ENCODE peak calls at places on chromosome 19, in seven cellular contexts. M, E, R, J, C, S and W are unnamed samples.
A peak's percentile ranks its signal among the peaks of the same experiment; 100 is the strongest.

GRCh38 chr19:54073829-54074228 is 7.3 kb downstream of the TARM1 start:
- DNase-seq in R (no peak), E (peak; percentile 3), C (no peak), M (no peak), S (no peak), J (no peak), W (no peak)

GRCh38 chr19:11125994-11126685 is 29.4 kb downstream of the SPC24 start:
- DNase-seq in M (peak; percentile 76), J (peak; percentile 46), R (peak; percentile 65), C (peak; percentile 89), E (peak; percentile 57), S (peak; percentile 86), W (peak; percentile 73)

GRCh38 chr19:50640368-50640767 is 687 bp upstream of the SYT3 start:
- DNase-seq in M (no peak), J (no peak), R (no peak), C (no peak), S (no peak), E (no peak), W (no peak)

GRCh38 chr19:43780706-43781525 is at the start of gene KCNN4:
- DNase-seq in C (no peak), R (peak; percentile 46), E (peak; percentile 78), J (peak; percentile 91), M (no peak), S (peak; percentile 58), W (no peak)

GRCh38 chr19:43582495-43582894 is 6.9 kb downstream of the PINLYP start:
- DNase-seq in M (no peak), S (no peak), J (no peak), R (no peak), C (no peak), E (no peak), W (no peak)

GRCh38 chr19:30393046-30393445 is 20.9 kb downstream of the ZNF536 start:
- DNase-seq in C (no peak), S (no peak), E (no peak), J (no peak), M (no peak), R (no peak), W (no peak)

GRCh38 chr19:55166530-55167268 is at the start of gene DNAAF3:
- DNase-seq in E (peak; percentile 99), S (peak; percentile 98), C (peak; percentile 69), J (peak; percentile 95), M (peak; percentile 94), R (peak; percentile 31), W (peak; percentile 98)

GRCh38 chr19:30450101-30450500 is 77.9 kb downstream of the ZNF536 start:
- DNase-seq in C (no peak), E (no peak), M (peak; percentile 74), J (peak; percentile 33), S (peak; percentile 49), R (no peak), W (no peak)

GRCh38 chr19:38395381-38396127 is 7.1 kb downstream of the SPRED3 start:
- DNase-seq in J (no peak), M (no peak), R (no peak), C (no peak), E (no peak), S (no peak), W (no peak)

GRCh38 chr19:52660981-52661380 is 22.8 kb upstream of the ZNF83 start:
- DNase-seq in J (peak; percentile 66), R (no peak), E (no peak), S (no peak), C (no peak), M (no peak), W (no peak)

GRCh38 chr19:44164673-44165512 is at the start of gene ZNF226:
- DNase-seq in E (peak; percentile 87), J (peak; percentile 100), R (peak; percentile 69), C (peak; percentile 86), S (peak; percentile 97), M (peak; percentile 95), W (peak; percentile 94)

GRCh38 chr19:42538841-42539709 is 10.8 kb upstream of the CEACAM1 start:
- DNase-seq in E (no peak), J (no peak), R (no peak), S (no peak), C (no peak), M (no peak), W (no peak)

GRCh38 chr19:45439569-45440258 is 16.0 kb upstream of the ERCC1 start:
- DNase-seq in S (peak; percentile 91), C (peak; percentile 73), E (peak; percentile 82), R (peak; percentile 82), M (peak; percentile 90), J (peak; percentile 74), W (peak; percentile 78)

GRCh38 chr19:39156230-39156890 is 30.8 kb downstream of the PAK4 start:
- DNase-seq in C (no peak), R (no peak), J (peak; percentile 55), S (no peak), E (peak; percentile 74), M (no peak), W (no peak)

GRCh38 chr19:32519023-32519422 is 62.0 kb upstream of the PDCD5 start:
- DNase-seq in R (no peak), E (no peak), M (no peak), J (no peak), S (no peak), C (no peak), W (no peak)

GRCh38 chr19:11624064-11624463 is 26.8 kb downstream of the ZNF627 start:
- DNase-seq in R (no peak), S (peak; percentile 15), E (no peak), J (peak; percentile 84), C (no peak), M (no peak), W (no peak)

GRCh38 chr19:40284501-40285352 is at the start of gene AKT2:
- DNase-seq in E (peak; percentile 95), S (peak; percentile 89), R (peak; percentile 71), J (peak; percentile 62), C (peak; percentile 18), M (peak; percentile 63), W (peak; percentile 83)

GRCh38 chr19:42846597-42846996 is 32.9 kb downstream of the PSG1 start:
- DNase-seq in M (no peak), J (peak; percentile 22), R (no peak), C (no peak), S (no peak), E (no peak), W (no peak)

GRCh38 chr19:36916991-36917390 is 859 bp downstream of the ZNF568 start:
- DNase-seq in M (no peak), R (no peak), E (no peak), S (no peak), J (peak; percentile 57), C (no peak), W (peak; percentile 18)

GRCh38 chr19:58516964-58517833 is 2.4 kb downstream of the ZBTB45 start:
- DNase-seq in R (no peak), E (no peak), J (no peak), C (no peak), S (no peak), M (no peak), W (no peak)

GRCh38 chr19:58518261-58519086 is 1.1 kb downstream of the ZBTB45 start:
- DNase-seq in J (no peak), E (no peak), R (no peak), C (no peak), M (no peak), S (no peak), W (no peak)

GRCh38 chr19:58520257-58520599 is 618 bp upstream of the ZBTB45 start:
- DNase-seq in C (no peak), S (no peak), E (no peak), M (no peak), R (no peak), J (no peak), W (no peak)

GRCh38 chr19:58519355-58520256 is at the start of gene ZBTB45:
- DNase-seq in J (peak; percentile 97), E (peak; percentile 92), C (peak; percentile 84), R (peak; percentile 79), M (peak; percentile 93), S (peak; percentile 96), W (peak; percentile 94)

GRCh38 chr19:58519087-58519354 is 589 bp downstream of the ZBTB45 start:
- DNase-seq in J (peak; percentile 72), E (peak; percentile 64), M (peak; percentile 68), R (no peak), C (peak; percentile 54), S (peak; percentile 90), W (peak; percentile 84)
- TF ChIP-seq CTCF in J (peak; percentile 68), E (peak; percentile 77), M (peak; percentile 57), R (no peak), C (no peak), S (peak; percentile 65), W (peak; percentile 61)

GRCh38 chr19:33747273-33747672 is 49.4 kb upstream of the KCTD15 start:
- DNase-seq in M (no peak), C (no peak), J (no peak), R (no peak), E (no peak), S (no peak), W (no peak)

GRCh38 chr19:33749016-33749415 is 47.7 kb upstream of the KCTD15 start:
- DNase-seq in E (no peak), C (no peak), S (no peak), J (no peak), M (no peak), R (no peak), W (no peak)

GRCh38 chr19:33749619-33750175 is 47.0 kb upstream of the KCTD15 start:
- DNase-seq in S (no peak), M (no peak), C (no peak), R (no peak), E (no peak), J (no peak), W (peak; percentile 4)

GRCh38 chr19:33746159-33746558 is 50.5 kb upstream of the KCTD15 start:
- DNase-seq in C (no peak), E (no peak), S (no peak), J (no peak), M (no peak), R (no peak), W (no peak)

GRCh38 chr19:33748231-33748630 is 48.4 kb upstream of the KCTD15 start:
- DNase-seq in S (no peak), J (no peak), C (no peak), R (no peak), E (no peak), M (no peak), W (no peak)
- H3K36me3 ChIP-seq in S (no peaks in the 10 kb centered on the region), J (no peaks in the 10 kb centered on the region), C (no peaks in the 10 kb centered on the region), R (no peaks in the 10 kb centered on the region), E (no peaks in the 10 kb centered on the region), M (no peaks in the 10 kb centered on the region), W (no peaks in the 10 kb centered on the region)

DNA sequence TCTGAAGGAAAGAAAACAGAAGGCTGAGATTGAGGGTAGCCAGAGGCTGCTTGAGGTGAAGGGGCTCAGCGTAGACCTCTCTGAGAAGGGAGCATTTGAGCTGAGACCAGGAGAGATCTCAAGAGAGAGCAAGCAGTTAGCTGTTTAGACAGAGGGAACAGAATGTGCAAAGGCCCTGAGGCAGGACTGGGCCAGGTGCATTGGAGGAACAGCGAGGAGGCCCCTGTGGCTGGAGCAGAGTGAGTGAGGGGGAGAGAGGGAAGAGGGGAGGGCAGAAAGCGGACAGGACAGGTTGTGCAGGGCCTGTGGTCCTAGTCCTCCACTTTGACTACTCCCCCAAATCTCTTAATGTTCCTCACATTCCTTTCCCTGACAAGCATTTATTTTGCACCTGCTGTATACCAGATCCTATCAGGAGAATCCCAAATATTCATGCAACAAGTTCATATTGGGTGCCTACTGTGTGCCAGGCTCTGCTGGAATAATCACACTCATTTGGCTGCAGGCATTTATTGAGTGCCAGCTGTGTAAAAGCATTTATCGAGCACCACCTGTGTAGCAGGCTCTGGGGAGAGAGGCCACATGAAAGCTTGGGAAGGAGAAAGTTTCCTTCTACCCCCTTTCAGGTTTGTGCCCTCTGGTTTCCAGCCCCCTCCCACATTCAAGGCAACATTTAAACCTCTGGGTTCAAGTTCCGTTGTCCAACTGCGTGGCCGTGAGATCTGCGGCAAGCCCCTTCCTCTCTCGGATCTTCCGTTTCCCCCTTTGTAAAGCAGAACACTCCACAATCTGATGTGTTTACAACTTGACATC is 36.5 kb downstream of the NFIC start:
- DNase-seq in E (no peak), S (no peak), M (no peak), J (no peak), C (no peak), R (no peak), W (no peak)
- H3K4me3 ChIP-seq in E (no peak overlapping the region), S (no peak overlapping the region), M (no peak overlapping the region), J (no peak overlapping the region), C (peak overlapping the region; percentile 47), R (no peak overlapping the region), W (no peak overlapping the region)

GRCh38 chr19:2631213-2631821 is 71.2 kb downstream of the GNG7 start:
- DNase-seq in J (peak; percentile 15), S (no peak), M (no peak), R (no peak), C (no peak), E (no peak), W (no peak)
- TF ChIP-seq CTCF in J (no peak), S (no peak), M (no peak), R (no peak), C (no peak), E (no peak), W (peak; percentile 28)